ENCODE peak calls at places on chromosome 15, in six cellular contexts. N, Q, A, M, Z and I are unnamed samples. For H3K4me1, the result is how much of the 10 kb centered on the place peaks cover.

GRCh38 chr15:89330881-89331595 is 3.6 kb downstream of the POLG start:
- DNase-seq in N (no peak), Q (no peak), A (no peak), M (no peak), Z (no peak), I (no peak)

GRCh38 chr15:58632789-58633188 is 116.7 kb downstream of the ADAM10 start:
- DNase-seq in N (no peak), Q (no peak), A (no peak), M (no peak), Z (no peak), I (no peak)

GRCh38 chr15:34122771-34123183 is 20.9 kb downstream of the PGBD4 start:
- DNase-seq in N (no peak), Q (no peak), A (no peak), M (no peak), Z (no peak), I (no peak)

GRCh38 chr15:63519548-63520178 is 15.3 kb downstream of the USP3 start:
- DNase-seq in N (no peak), Q (no peak), A (no peak), M (no peak), Z (no peak), I (no peak)

GRCh38 chr15:71114887-71115566 is at the start of gene THSD4:
- DNase-seq in N (peak), Q (peak), A (peak), M (peak), Z (peak), I (no peak)

GRCh38 chr15:70299931-70300858 is 202.5 kb upstream of the TLE3 start:
- DNase-seq in N (no peak), Q (no peak), A (peak), M (peak), Z (peak), I (peak)

GRCh38 chr15:90400759-90401314 is 12.8 kb downstream of the IQGAP1 start:
- DNase-seq in N (peak), Q (peak), A (peak), M (peak), Z (peak), I (peak)

GRCh38 chr15:97995192-97995591 is 34.7 kb downstream of the ARRDC4 start:
- DNase-seq in N (no peak), Q (no peak), A (no peak), M (no peak), Z (no peak), I (no peak)

GRCh38 chr15:98076021-98076816 is 115.7 kb downstream of the ARRDC4 start:
- DNase-seq in N (peak), Q (peak), A (no peak), M (no peak), Z (no peak), I (no peak)

GRCh38 chr15:50940506-50940905 is 32.0 kb downstream of the AP4E1 start:
- DNase-seq in N (no peak), Q (no peak), A (no peak), M (no peak), Z (no peak), I (no peak)

GRCh38 chr15:52466134-52466701 is 62.5 kb downstream of the MYO5A start:
- DNase-seq in N (peak), Q (peak), A (peak), M (no peak), Z (peak), I (peak)

GRCh38 chr15:41881925-41882688 is 11.7 kb downstream of the SPTBN5 start:
- DNase-seq in N (no peak), Q (peak), A (no peak), M (no peak), Z (peak), I (no peak)

GRCh38 chr15:57334257-57334656 is 42.0 kb upstream of the CGNL1 start:
- DNase-seq in N (no peak), Q (no peak), A (no peak), M (no peak), Z (peak), I (no peak)

GRCh38 chr15:62173215-62173614 is 8.1 kb upstream of the C2CD4B start:
- DNase-seq in N (no peak), Q (no peak), A (no peak), M (no peak), Z (no peak), I (no peak)

GRCh38 chr15:90681056-90681455 is 36.1 kb upstream of the BLM start:
- DNase-seq in N (no peak), Q (no peak), A (no peak), M (no peak), Z (no peak), I (no peak)

GRCh38 chr15:71515375-71516186 is 294.8 kb upstream of the NR2E3 start:
- DNase-seq in N (no peak), Q (no peak), A (no peak), M (no peak), Z (no peak), I (no peak)

GRCh38 chr15:60585743-60586708 is 107.1 kb upstream of the ICE2 start:
- DNase-seq in N (peak), Q (peak), A (peak), M (peak), Z (peak), I (peak)

GRCh38 chr15:85625856-85626255 is 168.9 kb downstream of the KLHL25 start:
- DNase-seq in N (no peak), Q (no peak), A (no peak), M (peak), Z (no peak), I (peak)

GRCh38 chr15:85622432-85622831 is 172.3 kb downstream of the KLHL25 start:
- DNase-seq in N (no peak), Q (no peak), A (no peak), M (no peak), Z (no peak), I (no peak)

GRCh38 chr15:85625431-85625830 is 169.3 kb downstream of the KLHL25 start:
- DNase-seq in N (no peak), Q (no peak), A (no peak), M (peak), Z (no peak), I (peak)

GRCh38 chr15:85623648-85624047 is 171.1 kb downstream of the KLHL25 start:
- DNase-seq in N (no peak), Q (no peak), A (no peak), M (no peak), Z (no peak), I (no peak)

DNA sequence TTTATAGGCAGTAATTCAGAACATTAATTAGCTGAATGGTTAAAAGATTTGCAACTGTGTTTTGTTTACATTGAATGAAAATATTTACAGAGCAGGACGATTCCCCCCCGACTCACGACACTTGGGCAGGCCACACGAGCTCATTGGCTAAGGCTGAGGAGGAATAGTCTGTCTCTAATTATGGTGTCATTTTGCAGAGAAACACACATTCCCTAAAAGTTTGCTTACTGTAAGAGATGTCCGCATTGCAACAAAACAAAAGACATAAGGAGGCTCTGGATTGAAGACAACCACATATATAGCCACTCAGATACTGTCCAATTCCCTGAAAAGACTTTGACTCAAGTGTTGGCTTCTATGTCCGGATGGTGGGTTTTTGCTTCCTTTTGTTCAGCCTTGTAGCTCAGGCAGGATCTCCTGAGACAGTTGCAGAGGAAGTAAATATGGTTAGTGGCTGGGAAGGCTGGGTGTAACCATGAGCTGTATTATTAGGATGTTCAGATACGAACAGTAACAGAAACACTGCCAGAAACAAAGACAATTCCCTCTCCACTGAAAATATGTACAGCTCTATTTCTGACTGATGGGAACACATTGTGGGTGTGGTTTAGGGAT is 170.4 kb downstream of the KLHL25 start:
- DNase-seq in N (no peak), Q (no peak), A (no peak), M (peak), Z (no peak), I (no peak)
- H3K4me1 ChIP-seq in N (under half), Q (under half), A (under half), M (half or more), Z (half or more), I (half or more)

GRCh38 chr15:65400760-65401606 is 21.8 kb downstream of the IGDCC4 start:
- DNase-seq in N (no peak), Q (peak), A (peak), M (peak), Z (peak), I (no peak)
- H3K4me1 ChIP-seq in N (under half), Q (under half), A (under half), M (under half), Z (under half), I (under half)

DNA sequence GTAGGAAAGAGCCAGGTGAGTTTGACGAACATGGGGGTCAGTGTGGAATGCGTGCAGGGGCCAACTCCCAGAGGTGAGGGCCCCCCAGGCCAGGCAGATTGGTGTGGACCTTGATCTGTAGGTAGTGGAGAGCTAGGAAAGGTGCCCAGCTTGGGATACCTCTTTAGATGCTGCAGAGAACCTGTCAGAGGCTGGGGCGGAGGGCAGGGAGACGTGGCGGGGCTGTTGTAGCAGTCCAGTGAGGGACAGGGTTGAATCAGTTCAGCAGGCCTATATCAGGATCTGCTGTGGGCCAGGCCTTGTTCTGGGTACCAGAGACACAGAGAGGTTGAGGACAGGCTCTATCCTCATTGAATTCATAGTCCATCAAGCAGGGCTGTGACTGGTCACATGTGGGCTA is 8.6 kb downstream of the SNX33 start:
- DNase-seq in N (no peak), Q (no peak), A (no peak), M (no peak), Z (no peak), I (no peak)
- H3K4me1 ChIP-seq in N (under half), Q (under half), A (under half), M (under half), Z (half or more), I (under half)

GRCh38 chr15:55402707-55403106 is 5.5 kb downstream of the CCPG1 start:
- DNase-seq in N (no peak), Q (no peak), A (no peak), M (no peak), Z (no peak), I (no peak)
- H3K4me1 ChIP-seq in N (under half), Q (under half), A (under half), M (under half), Z (half or more), I (under half)

DNA sequence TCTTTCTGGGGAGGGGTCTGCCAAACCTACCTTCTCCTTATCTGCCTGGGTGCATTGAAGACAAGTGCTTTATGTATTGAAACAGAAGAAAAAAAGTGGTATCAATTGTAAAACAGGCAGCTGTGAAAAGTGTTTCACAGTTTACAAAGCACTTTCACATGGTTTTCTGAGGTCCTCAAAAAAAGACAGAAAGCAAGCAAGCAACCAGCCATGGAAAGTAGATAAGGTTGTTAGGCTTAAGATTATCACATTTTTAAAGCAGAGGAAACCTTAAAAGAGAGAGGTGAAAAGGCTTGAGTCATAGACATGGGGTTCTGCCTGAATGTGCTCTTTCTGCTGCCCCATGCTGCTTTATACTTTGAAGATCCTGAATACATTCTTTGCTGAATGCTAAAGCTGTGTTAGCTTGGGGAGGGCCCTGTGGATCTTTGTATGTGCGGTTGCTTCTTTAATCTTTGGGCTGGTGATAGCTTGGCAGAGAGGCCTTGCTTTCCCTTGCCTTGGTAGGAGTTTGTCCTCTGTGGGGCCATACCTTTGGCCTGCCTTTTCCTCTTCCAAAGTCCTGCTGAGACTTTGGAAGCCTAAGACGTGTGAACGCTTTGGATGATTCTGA is 2.6 kb downstream of the SMAD3 start:
- DNase-seq in N (no peak), Q (no peak), A (peak), M (no peak), Z (no peak), I (no peak)
- H3K4me1 ChIP-seq in N (under half), Q (under half), A (under half), M (half or more), Z (half or more), I (half or more)

DNA sequence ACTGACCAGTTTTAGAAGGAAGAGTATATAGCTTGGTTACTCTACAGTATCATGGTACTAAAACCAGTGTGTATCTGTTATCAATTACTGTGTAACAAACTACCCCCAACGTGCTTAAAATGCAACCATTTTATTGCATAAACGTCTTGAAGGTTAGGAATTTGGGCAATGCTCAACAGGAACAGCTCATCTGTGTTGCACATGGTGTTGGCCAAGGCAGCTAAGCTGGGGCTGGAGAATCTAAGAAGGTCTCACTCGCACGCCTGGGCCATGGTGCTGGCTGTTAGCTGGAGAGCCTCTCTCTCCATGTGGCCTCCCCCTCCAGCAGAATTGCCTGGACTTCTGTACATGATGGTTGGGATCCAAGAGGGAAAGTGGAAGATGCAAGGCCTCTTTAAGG is 81.2 kb upstream of the THBS1 start:
- DNase-seq in N (no peak), Q (no peak), A (no peak), M (no peak), Z (no peak), I (no peak)
- H3K4me1 ChIP-seq in N (under half), Q (under half), A (under half), M (under half), Z (under half), I (under half)